ENCODE peak calls at places on chromosomes 6 and 20, in nine cellular contexts. One of them, this sample, is unnamed. For H3K27me3, the result is how much of the 10 kb centered on the place peaks cover.

GRCh38 chr20:57698867-57699275 is 10.9 kb downstream of the PMEPA1 start:
- DNase-seq in fibroblast of lung: no peak
- DNase-seq in effector memory CD4-positive, alpha-beta T cell: no peak
- DNase-seq in CD4-positive, alpha-beta T cell: no peak
- DNase-seq in body of pancreas: no peak
- DNase-seq in HCT116: no peak
- DNase-seq in cardiac muscle cell: peak
- DNase-seq in lower lobe of right lung: no peak
- DNase-seq in heart right ventricle: no peak
- DNase-seq in this sample: peak

GRCh38 chr6:113909224-113909856 is 52.2 kb downstream of the MARCKS start:
- DNase-seq in lower lobe of right lung: no peak
- DNase-seq in cardiac muscle cell: peak
- DNase-seq in heart right ventricle: no peak
- DNase-seq in fibroblast of lung: peak
- DNase-seq in HCT116: peak
- DNase-seq in effector memory CD4-positive, alpha-beta T cell: no peak
- DNase-seq in CD4-positive, alpha-beta T cell: no peak
- DNase-seq in body of pancreas: no peak
- DNase-seq in this sample: no peak

GRCh38 chr20:44364068-44364467 is 8.6 kb downstream of the HNF4A start:
- DNase-seq in body of pancreas: no peak
- DNase-seq in fibroblast of lung: no peak
- DNase-seq in heart right ventricle: no peak
- DNase-seq in HCT116: no peak
- DNase-seq in cardiac muscle cell: no peak
- DNase-seq in CD4-positive, alpha-beta T cell: no peak
- DNase-seq in effector memory CD4-positive, alpha-beta T cell: no peak
- DNase-seq in lower lobe of right lung: no peak
- DNase-seq in this sample: no peak

GRCh38 chr6:167733740-167734661 is 92.7 kb upstream of the AFDN start:
- DNase-seq in HCT116: no peak
- DNase-seq in heart right ventricle: no peak
- DNase-seq in CD4-positive, alpha-beta T cell: no peak
- DNase-seq in lower lobe of right lung: no peak
- DNase-seq in body of pancreas: no peak
- DNase-seq in fibroblast of lung: peak
- DNase-seq in cardiac muscle cell: peak
- DNase-seq in effector memory CD4-positive, alpha-beta T cell: no peak
- DNase-seq in this sample: no peak

GRCh38 chr20:4817230-4817671 is 95.5 kb downstream of the PRND start:
- DNase-seq in cardiac muscle cell: no peak
- DNase-seq in HCT116: no peak
- DNase-seq in body of pancreas: no peak
- DNase-seq in CD4-positive, alpha-beta T cell: no peak
- DNase-seq in effector memory CD4-positive, alpha-beta T cell: no peak
- DNase-seq in fibroblast of lung: peak
- DNase-seq in lower lobe of right lung: no peak
- DNase-seq in heart right ventricle: no peak
- DNase-seq in this sample: no peak

GRCh38 chr20:24784607-24785006 is 164.5 kb upstream of the CST7 start:
- DNase-seq in CD4-positive, alpha-beta T cell: no peak
- DNase-seq in lower lobe of right lung: peak
- DNase-seq in body of pancreas: no peak
- DNase-seq in HCT116: no peak
- DNase-seq in heart right ventricle: no peak
- DNase-seq in fibroblast of lung: no peak
- DNase-seq in cardiac muscle cell: no peak
- DNase-seq in effector memory CD4-positive, alpha-beta T cell: no peak
- DNase-seq in this sample: no peak

GRCh38 chr6:13787146-13787545 is 27.2 kb downstream of the MCUR1 start:
- DNase-seq in cardiac muscle cell: peak
- DNase-seq in fibroblast of lung: no peak
- DNase-seq in lower lobe of right lung: no peak
- DNase-seq in heart right ventricle: no peak
- DNase-seq in CD4-positive, alpha-beta T cell: no peak
- DNase-seq in effector memory CD4-positive, alpha-beta T cell: no peak
- DNase-seq in body of pancreas: no peak
- DNase-seq in HCT116: no peak
- DNase-seq in this sample: no peak

GRCh38 chr6:80457044-80457933 is 350.8 kb downstream of the BCKDHB start:
- DNase-seq in HCT116: peak
- DNase-seq in CD4-positive, alpha-beta T cell: no peak
- DNase-seq in body of pancreas: peak
- DNase-seq in fibroblast of lung: peak
- DNase-seq in heart right ventricle: peak
- DNase-seq in effector memory CD4-positive, alpha-beta T cell: no peak
- DNase-seq in cardiac muscle cell: peak
- DNase-seq in lower lobe of right lung: peak
- DNase-seq in this sample: peak

GRCh38 chr6:39958947-39959346 is 24.7 kb upstream of the MOCS1 start:
- DNase-seq in cardiac muscle cell: no peak
- DNase-seq in lower lobe of right lung: no peak
- DNase-seq in heart right ventricle: no peak
- DNase-seq in effector memory CD4-positive, alpha-beta T cell: no peak
- DNase-seq in fibroblast of lung: no peak
- DNase-seq in HCT116: no peak
- DNase-seq in CD4-positive, alpha-beta T cell: no peak
- DNase-seq in body of pancreas: no peak
- DNase-seq in this sample: no peak

GRCh38 chr6:155253337-155253736 is 10.5 kb upstream of the CLDN20 start:
- DNase-seq in lower lobe of right lung: no peak
- DNase-seq in heart right ventricle: no peak
- DNase-seq in fibroblast of lung: no peak
- DNase-seq in HCT116: no peak
- DNase-seq in cardiac muscle cell: no peak
- DNase-seq in CD4-positive, alpha-beta T cell: no peak
- DNase-seq in body of pancreas: no peak
- DNase-seq in effector memory CD4-positive, alpha-beta T cell: no peak
- DNase-seq in this sample: no peak

DNA sequence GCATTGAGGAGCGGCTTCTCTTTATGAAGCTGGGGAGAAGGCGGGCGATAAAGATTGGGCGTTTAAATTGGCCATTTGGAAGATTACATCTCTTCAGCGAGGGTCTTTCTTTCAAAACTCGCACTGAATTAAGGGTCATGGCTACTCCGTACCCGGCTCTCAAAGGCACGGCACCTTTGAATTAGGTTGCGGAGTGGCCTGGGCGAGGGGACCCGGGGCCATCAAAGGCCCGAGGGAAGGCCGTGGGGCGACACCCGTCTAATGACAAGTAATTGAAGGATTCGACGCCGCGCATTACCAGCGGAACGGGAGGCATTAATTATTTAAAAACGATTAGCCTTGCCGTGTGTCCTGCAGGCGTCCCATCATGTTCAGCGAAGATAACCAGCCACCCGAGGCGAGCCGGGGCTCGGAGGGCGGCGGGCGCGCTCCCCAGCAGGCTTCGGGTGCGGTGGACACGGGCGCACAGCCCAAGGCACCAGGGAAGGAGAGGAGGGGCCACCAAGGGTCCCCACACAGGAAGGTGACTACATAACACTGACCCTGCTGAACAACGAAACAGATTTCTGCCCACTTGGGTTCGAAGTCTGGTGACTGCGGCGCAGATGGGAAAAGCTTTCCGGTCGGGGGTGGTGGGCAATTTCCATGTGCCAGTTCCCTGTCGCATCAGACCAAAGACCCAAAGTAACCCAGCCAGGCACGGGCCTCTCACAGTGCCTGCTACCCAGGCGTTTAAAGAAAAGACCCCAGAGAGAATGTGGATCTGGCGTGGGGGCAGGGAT is 7.4 kb downstream of the FOXA2 start:
- DNase-seq in lower lobe of right lung: no peak
- DNase-seq in fibroblast of lung: no peak
- DNase-seq in HCT116: no peak
- DNase-seq in cardiac muscle cell: no peak
- DNase-seq in heart right ventricle: no peak
- DNase-seq in body of pancreas: peak
- DNase-seq in CD4-positive, alpha-beta T cell: no peak
- DNase-seq in effector memory CD4-positive, alpha-beta T cell: no peak
- DNase-seq in this sample: no peak
- H3K27me3 ChIP-seq in lower lobe of right lung: half or more
- H3K27me3 ChIP-seq in fibroblast of lung: under half
- H3K27me3 ChIP-seq in HCT116: under half
- H3K27me3 ChIP-seq in cardiac muscle cell: half or more
- H3K27me3 ChIP-seq in heart right ventricle: half or more
- H3K27me3 ChIP-seq in body of pancreas: under half
- H3K27me3 ChIP-seq in CD4-positive, alpha-beta T cell: half or more
- H3K27me3 ChIP-seq in effector memory CD4-positive, alpha-beta T cell: under half
- H3K27me3 ChIP-seq in this sample: under half

GRCh38 chr20:20341371-20341770 is 26.5 kb upstream of the INSM1 start:
- DNase-seq in HCT116: no peak
- DNase-seq in fibroblast of lung: no peak
- DNase-seq in heart right ventricle: no peak
- DNase-seq in cardiac muscle cell: no peak
- DNase-seq in CD4-positive, alpha-beta T cell: no peak
- DNase-seq in body of pancreas: no peak
- DNase-seq in lower lobe of right lung: no peak
- DNase-seq in effector memory CD4-positive, alpha-beta T cell: no peak
- DNase-seq in this sample: no peak

GRCh38 chr20:20333866-20334265 is 34.0 kb upstream of the INSM1 start:
- DNase-seq in HCT116: no peak
- DNase-seq in cardiac muscle cell: no peak
- DNase-seq in heart right ventricle: no peak
- DNase-seq in fibroblast of lung: no peak
- DNase-seq in CD4-positive, alpha-beta T cell: no peak
- DNase-seq in body of pancreas: no peak
- DNase-seq in lower lobe of right lung: peak
- DNase-seq in effector memory CD4-positive, alpha-beta T cell: no peak
- DNase-seq in this sample: no peak

GRCh38 chr20:20334489-20334888 is 33.4 kb upstream of the INSM1 start:
- DNase-seq in cardiac muscle cell: no peak
- DNase-seq in CD4-positive, alpha-beta T cell: no peak
- DNase-seq in HCT116: no peak
- DNase-seq in body of pancreas: no peak
- DNase-seq in effector memory CD4-positive, alpha-beta T cell: no peak
- DNase-seq in heart right ventricle: no peak
- DNase-seq in lower lobe of right lung: no peak
- DNase-seq in fibroblast of lung: no peak
- DNase-seq in this sample: no peak

GRCh38 chr20:20340443-20340842 is 27.5 kb upstream of the INSM1 start:
- DNase-seq in effector memory CD4-positive, alpha-beta T cell: no peak
- DNase-seq in heart right ventricle: no peak
- DNase-seq in body of pancreas: no peak
- DNase-seq in HCT116: no peak
- DNase-seq in cardiac muscle cell: no peak
- DNase-seq in CD4-positive, alpha-beta T cell: no peak
- DNase-seq in fibroblast of lung: no peak
- DNase-seq in lower lobe of right lung: no peak
- DNase-seq in this sample: no peak

GRCh38 chr20:20338133-20338730 is 29.7 kb upstream of the INSM1 start:
- DNase-seq in effector memory CD4-positive, alpha-beta T cell: no peak
- DNase-seq in body of pancreas: no peak
- DNase-seq in CD4-positive, alpha-beta T cell: no peak
- DNase-seq in heart right ventricle: no peak
- DNase-seq in HCT116: no peak
- DNase-seq in cardiac muscle cell: no peak
- DNase-seq in fibroblast of lung: no peak
- DNase-seq in lower lobe of right lung: no peak
- DNase-seq in this sample: no peak
- H3K27me3 ChIP-seq in effector memory CD4-positive, alpha-beta T cell: under half
- H3K27me3 ChIP-seq in body of pancreas: under half
- H3K27me3 ChIP-seq in CD4-positive, alpha-beta T cell: under half
- H3K27me3 ChIP-seq in heart right ventricle: under half
- H3K27me3 ChIP-seq in HCT116: under half
- H3K27me3 ChIP-seq in cardiac muscle cell: under half
- H3K27me3 ChIP-seq in fibroblast of lung: under half
- H3K27me3 ChIP-seq in lower lobe of right lung: under half
- H3K27me3 ChIP-seq in this sample: under half

GRCh38 chr20:63098195-63098810 is 91.5 kb upstream of the BHLHE23 start:
- DNase-seq in heart right ventricle: no peak
- DNase-seq in CD4-positive, alpha-beta T cell: no peak
- DNase-seq in HCT116: no peak
- DNase-seq in effector memory CD4-positive, alpha-beta T cell: no peak
- DNase-seq in body of pancreas: no peak
- DNase-seq in cardiac muscle cell: no peak
- DNase-seq in lower lobe of right lung: no peak
- DNase-seq in fibroblast of lung: no peak
- DNase-seq in this sample: peak
- H3K27me3 ChIP-seq in heart right ventricle: under half
- H3K27me3 ChIP-seq in CD4-positive, alpha-beta T cell: under half
- H3K27me3 ChIP-seq in HCT116: under half
- H3K27me3 ChIP-seq in effector memory CD4-positive, alpha-beta T cell: under half
- H3K27me3 ChIP-seq in body of pancreas: under half
- H3K27me3 ChIP-seq in cardiac muscle cell: half or more
- H3K27me3 ChIP-seq in lower lobe of right lung: under half
- H3K27me3 ChIP-seq in fibroblast of lung: under half
- H3K27me3 ChIP-seq in this sample: under half

GRCh38 chr20:51204794-51205193 is 181.9 kb upstream of the KCNG1 start:
- DNase-seq in heart right ventricle: no peak
- DNase-seq in HCT116: no peak
- DNase-seq in CD4-positive, alpha-beta T cell: no peak
- DNase-seq in body of pancreas: no peak
- DNase-seq in cardiac muscle cell: no peak
- DNase-seq in fibroblast of lung: no peak
- DNase-seq in lower lobe of right lung: no peak
- DNase-seq in effector memory CD4-positive, alpha-beta T cell: no peak
- DNase-seq in this sample: no peak

GRCh38 chr20:51208162-51208561 is 185.3 kb upstream of the KCNG1 start:
- DNase-seq in effector memory CD4-positive, alpha-beta T cell: no peak
- DNase-seq in heart right ventricle: no peak
- DNase-seq in cardiac muscle cell: no peak
- DNase-seq in body of pancreas: no peak
- DNase-seq in HCT116: no peak
- DNase-seq in fibroblast of lung: no peak
- DNase-seq in CD4-positive, alpha-beta T cell: no peak
- DNase-seq in lower lobe of right lung: no peak
- DNase-seq in this sample: no peak

GRCh38 chr20:51204051-51204450 is 181.1 kb upstream of the KCNG1 start:
- DNase-seq in cardiac muscle cell: no peak
- DNase-seq in fibroblast of lung: no peak
- DNase-seq in lower lobe of right lung: no peak
- DNase-seq in heart right ventricle: no peak
- DNase-seq in effector memory CD4-positive, alpha-beta T cell: no peak
- DNase-seq in HCT116: no peak
- DNase-seq in body of pancreas: no peak
- DNase-seq in CD4-positive, alpha-beta T cell: no peak
- DNase-seq in this sample: no peak

GRCh38 chr20:51211191-51211590 is 188.3 kb upstream of the KCNG1 start:
- DNase-seq in HCT116: no peak
- DNase-seq in CD4-positive, alpha-beta T cell: no peak
- DNase-seq in cardiac muscle cell: no peak
- DNase-seq in lower lobe of right lung: no peak
- DNase-seq in effector memory CD4-positive, alpha-beta T cell: no peak
- DNase-seq in heart right ventricle: no peak
- DNase-seq in body of pancreas: no peak
- DNase-seq in fibroblast of lung: no peak
- DNase-seq in this sample: no peak

DNA sequence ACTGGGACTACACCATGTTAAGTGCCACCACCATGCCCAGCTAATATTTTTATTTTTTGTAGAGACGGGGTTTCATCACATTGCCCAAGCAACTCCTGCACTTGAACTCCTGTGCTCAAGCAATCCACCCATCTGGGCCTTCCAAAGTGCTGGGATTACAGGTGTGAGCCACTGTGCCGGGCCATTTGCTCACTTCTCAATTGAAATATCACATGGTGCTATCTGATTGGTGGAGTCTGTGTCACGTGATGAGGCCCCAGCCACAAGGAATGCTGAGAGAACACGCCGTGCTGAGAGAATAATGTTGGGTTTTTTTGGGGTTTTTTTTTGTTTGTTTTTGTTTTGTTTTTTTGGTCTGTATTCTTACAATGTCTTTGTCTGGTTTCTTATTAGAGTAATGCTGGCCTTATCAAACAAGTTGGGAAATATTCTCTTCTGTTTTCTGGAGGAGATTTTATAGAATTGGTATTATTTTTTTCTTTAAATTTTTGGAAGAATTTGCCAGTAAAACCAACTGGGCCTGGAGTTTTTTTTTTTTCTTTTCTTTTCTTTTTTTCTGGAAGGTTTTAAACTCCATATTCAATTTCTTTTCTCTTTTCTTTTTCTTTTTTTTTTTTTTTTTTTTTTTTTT is 183.2 kb upstream of the KCNG1 start:
- DNase-seq in fibroblast of lung: no peak
- DNase-seq in lower lobe of right lung: no peak
- DNase-seq in body of pancreas: no peak
- DNase-seq in HCT116: peak
- DNase-seq in effector memory CD4-positive, alpha-beta T cell: no peak
- DNase-seq in cardiac muscle cell: no peak
- DNase-seq in heart right ventricle: no peak
- DNase-seq in CD4-positive, alpha-beta T cell: no peak
- DNase-seq in this sample: peak
- H3K27me3 ChIP-seq in fibroblast of lung: under half
- H3K27me3 ChIP-seq in lower lobe of right lung: under half
- H3K27me3 ChIP-seq in body of pancreas: under half
- H3K27me3 ChIP-seq in HCT116: under half
- H3K27me3 ChIP-seq in effector memory CD4-positive, alpha-beta T cell: under half
- H3K27me3 ChIP-seq in cardiac muscle cell: under half
- H3K27me3 ChIP-seq in heart right ventricle: under half
- H3K27me3 ChIP-seq in CD4-positive, alpha-beta T cell: under half
- H3K27me3 ChIP-seq in this sample: under half

This sample was measured in RWPE2.